ENCODE peak calls at places on chromosome 9, in five cellular contexts. O is astrocyte, X is left lung, U is retinal pigment epithelial cell, J is AG09309. W is an unnamed sample.

GRCh38 chr9:82651474-82651873 is 411.5 kb downstream of the RASEF start:
- DNase-seq in O (no peak), X (no peak), U (no peak), J (no peak), W (no peak)

GRCh38 chr9:27194401-27195091 is 85.5 kb downstream of the TEK start:
- DNase-seq in O (peak), X (no peak), U (no peak), J (peak), W (no peak)

GRCh38 chr9:696332-697090 is 145.0 kb upstream of the DMRT1 start:
- DNase-seq in O (peak), X (no peak), U (no peak), J (no peak), W (no peak)

GRCh38 chr9:133638076-133638475 is 1.9 kb downstream of the DBH start:
- DNase-seq in O (no peak), X (no peak), U (no peak), J (no peak), W (no peak)

GRCh38 chr9:93093449-93094293 is 2.3 kb upstream of the CARD19 start:
- DNase-seq in O (no peak), X (peak), U (no peak), J (no peak), W (no peak)

GRCh38 chr9:18451409-18451808 is 22.5 kb upstream of the ADAMTSL1 start:
- DNase-seq in O (no peak), X (no peak), U (no peak), J (peak), W (no peak)

GRCh38 chr9:107487521-107488399 is 1.8 kb downstream of the KLF4 start:
- DNase-seq in O (peak), X (peak), U (no peak), J (no peak), W (no peak)

GRCh38 chr9:114472765-114473446 is 32.4 kb downstream of the WHRN start:
- DNase-seq in O (no peak), X (no peak), U (peak), J (no peak), W (no peak)

GRCh38 chr9:95783426-95783975 is 92.0 kb upstream of the ERCC6L2 start:
- DNase-seq in O (peak), X (no peak), U (no peak), J (no peak), W (no peak)

GRCh38 chr9:89603629-89604462 is 966 bp upstream of the GADD45G start:
- DNase-seq in O (peak), X (peak), U (no peak), J (no peak), W (no peak)

GRCh38 chr9:9117866-9118265 is 1318.3 kb upstream of the DMAC1 start:
- DNase-seq in O (no peak), X (no peak), U (no peak), J (no peak), W (no peak)

GRCh38 chr9:133122935-133123611 is 2.0 kb upstream of the RALGDS start:
- DNase-seq in O (peak), X (no peak), U (no peak), J (no peak), W (no peak)

GRCh38 chr9:105359899-105360298 is 87.9 kb upstream of the FSD1L start:
- DNase-seq in O (peak), X (no peak), U (no peak), J (peak), W (no peak)

GRCh38 chr9:127187231-127187956 is 65.0 kb upstream of the ANGPTL2 start:
- DNase-seq in O (peak), X (no peak), U (peak), J (peak), W (no peak)

GRCh38 chr9:6214903-6215302 is 704 bp upstream of the IL33 start:
- DNase-seq in O (peak), X (no peak), U (no peak), J (no peak), W (no peak)

GRCh38 chr9:3478549-3478953 is 47.2 kb downstream of the RFX3 start:
- DNase-seq in O (peak), X (no peak), U (no peak), J (no peak), W (no peak)

GRCh38 chr9:17574342-17574741 is 4.5 kb upstream of the SH3GL2 start:
- DNase-seq in O (no peak), X (no peak), U (no peak), J (no peak), W (no peak)

GRCh38 chr9:113918697-113919390 is 42.7 kb downstream of the ZNF618 start:
- DNase-seq in O (no peak), X (no peak), U (no peak), J (no peak), W (no peak)

GRCh38 chr9:106878943-106879916 is 16.3 kb downstream of the ZNF462 start:
- DNase-seq in O (peak), X (peak), U (no peak), J (peak), W (no peak)

GRCh38 chr9:133979124-133979920 is 12.8 kb downstream of the VAV2 start:
- DNase-seq in O (peak), X (peak), U (no peak), J (no peak), W (no peak)

GRCh38 chr9:132412089-132412488 is 2.1 kb downstream of the CFAP77 start:
- DNase-seq in O (no peak), X (no peak), U (no peak), J (no peak), W (peak)

GRCh38 chr9:86241216-86241615 is 18.2 kb downstream of the C9orf153 start:
- DNase-seq in O (no peak), X (no peak), U (no peak), J (no peak), W (no peak)

GRCh38 chr9:2722715-2723114 is 5.4 kb downstream of the KCNV2 start:
- DNase-seq in O (peak), X (no peak), U (no peak), J (peak), W (no peak)

DNA sequence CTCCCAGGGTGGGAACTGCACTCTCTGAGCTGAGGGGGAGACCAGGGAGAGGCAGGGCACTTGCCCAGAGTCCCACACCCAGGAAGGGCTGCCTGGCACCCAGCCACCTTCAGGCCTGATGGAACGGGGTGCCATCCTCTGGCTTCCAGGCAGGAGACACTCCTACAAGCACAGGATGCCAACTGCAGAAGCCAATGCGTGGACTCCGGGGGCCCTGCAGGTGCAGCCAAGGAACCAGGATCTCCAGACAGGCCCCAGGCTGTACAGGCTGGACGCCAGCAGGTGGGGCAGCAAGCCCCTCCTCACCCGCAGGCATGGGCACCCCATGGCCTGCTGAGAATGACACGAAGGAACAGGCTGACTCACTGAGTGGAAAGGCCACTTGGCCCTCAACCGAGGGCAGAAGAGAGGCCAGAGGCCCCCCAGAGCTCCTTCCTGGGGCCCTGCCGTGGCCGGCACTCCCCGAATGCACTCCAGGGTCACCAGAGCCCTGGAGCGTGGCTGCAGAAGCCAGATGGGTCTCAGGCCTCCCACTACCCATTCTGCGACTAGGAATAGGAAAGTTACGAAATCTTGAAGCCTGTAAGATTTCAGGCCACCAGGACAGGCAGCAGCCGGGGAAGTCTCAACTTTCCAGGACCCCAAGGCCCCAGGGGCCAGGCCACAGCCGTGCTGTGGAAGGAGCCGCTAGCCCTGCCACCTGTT is 15.7 kb downstream of the NACC2 start:
- DNase-seq in O (no peak), X (peak), U (no peak), J (no peak), W (no peak)
- TF ChIP-seq CTCF in O (no peak), X (no peak), U (peak), J (no peak), W (no peak)

GRCh38 chr9:121055642-121056143 is 5.6 kb upstream of the C5 start:
- DNase-seq in O (no peak), X (no peak), U (no peak), J (no peak), W (no peak)
- TF ChIP-seq CTCF in O (peak), X (peak), U (peak), J (peak), W (peak)

DNA sequence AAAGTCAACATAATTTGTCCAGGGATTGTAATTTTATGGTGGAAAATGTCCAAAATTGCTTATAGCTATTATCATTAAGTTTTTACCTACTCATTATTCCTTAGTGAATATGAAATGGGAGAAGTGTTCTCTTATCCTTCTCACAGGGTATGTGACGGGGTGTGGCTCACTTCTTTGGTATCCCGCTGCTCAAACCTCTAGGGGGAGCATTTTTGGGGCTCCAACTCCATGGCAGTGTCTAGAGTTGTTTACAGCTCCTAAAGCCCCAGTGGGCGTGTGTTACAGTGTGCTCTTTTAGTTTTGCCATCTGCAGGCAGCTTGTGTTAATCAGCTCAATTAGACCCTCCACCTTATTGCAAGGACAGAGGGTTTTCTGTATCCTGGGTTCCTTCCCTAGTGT is 89.4 kb downstream of the CDKN2A start:
- DNase-seq in O (no peak), X (no peak), U (no peak), J (no peak), W (no peak)
- TF ChIP-seq CTCF in O (peak), X (no peak), U (peak), J (peak), W (no peak)

DNA sequence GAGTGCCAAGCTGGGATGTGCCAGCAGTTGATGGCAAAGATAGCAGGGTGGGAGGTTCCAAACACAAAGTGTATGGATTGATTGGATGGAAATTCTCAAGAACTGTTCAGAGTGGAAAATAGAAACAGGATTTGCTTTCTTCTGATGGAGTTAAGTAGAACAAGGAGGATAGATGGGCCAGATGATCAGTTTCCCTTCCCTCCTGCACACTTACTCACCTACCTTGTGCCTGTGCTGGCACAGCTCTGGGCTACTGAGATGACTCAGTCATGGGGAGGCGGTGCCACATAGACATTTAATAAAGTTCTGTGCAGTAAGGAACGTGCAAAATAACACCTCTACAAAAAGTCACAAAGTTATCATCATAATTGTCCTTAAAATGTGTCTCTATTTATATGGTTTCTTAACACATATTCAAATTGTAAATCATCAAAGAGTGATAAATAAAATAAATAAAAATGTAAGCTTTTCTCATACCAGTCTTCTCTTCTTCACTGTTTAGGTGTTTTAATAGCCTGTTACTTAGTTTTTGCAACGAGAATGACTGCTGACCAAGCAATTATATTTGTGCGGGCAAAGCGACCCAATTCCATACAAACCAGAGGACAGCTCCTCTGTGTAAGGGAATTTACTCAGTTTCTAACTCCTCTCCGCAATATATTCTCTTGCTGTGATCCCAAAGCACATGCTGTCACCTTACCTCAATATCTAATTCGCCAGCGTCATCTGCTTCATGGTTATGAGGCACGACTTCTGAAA is 12.7 kb downstream of the PTPDC1 start:
- DNase-seq in O (peak), X (no peak), U (no peak), J (no peak), W (no peak)
- TF ChIP-seq CTCF in O (no peak), X (no peak), U (no peak), J (no peak), W (no peak)